ENCODE peak calls at places on chromosomes 2 and 18, in five cellular contexts. R is lower lobe of right lung, H is A549, J is psoas muscle, Y is spleen. K is an unnamed sample.

GRCh38 chr2:24650997-24651642 is 142.1 kb downstream of the PTRHD1 start:
- DNase-seq in R (no peak), H (no peak), J (no peak), Y (no peak), K (no peak)

GRCh38 chr2:234292205-234292954 is 204.5 kb downstream of the ARL4C start:
- DNase-seq in R (no peak), H (no peak), J (no peak), Y (no peak), K (no peak)

GRCh38 chr2:14401838-14402237 is 230.7 kb upstream of the LRATD1 start:
- DNase-seq in R (no peak), H (no peak), J (no peak), Y (no peak), K (no peak)

GRCh38 chr2:133801956-133802355 is 233.7 kb upstream of the NCKAP5 start:
- DNase-seq in R (no peak), H (no peak), J (no peak), Y (no peak), K (no peak)

GRCh38 chr2:239369631-239370161 is 31.1 kb downstream of the HDAC4 start:
- DNase-seq in R (peak; percentile 75), H (no peak), J (no peak), Y (peak; percentile 92), K (no peak)

GRCh38 chr2:188276255-188276654 is 15.4 kb upstream of the GULP1 start:
- DNase-seq in R (no peak), H (no peak), J (no peak), Y (no peak), K (no peak)

GRCh38 chr2:8657423-8658062 is 24.3 kb upstream of the ID2 start:
- DNase-seq in R (no peak), H (no peak), J (no peak), Y (peak; percentile 64), K (no peak)

GRCh38 chr2:230614913-230615332 is 97.7 kb upstream of the CAB39 start:
- DNase-seq in R (no peak), H (no peak), J (no peak), Y (peak; percentile 89), K (no peak)

GRCh38 chr2:24421668-24422067 is 61.3 kb upstream of the ITSN2 start:
- DNase-seq in R (peak; percentile 55), H (peak; percentile 66), J (peak; percentile 63), Y (no peak), K (peak; percentile 15)

GRCh38 chr2:202932425-202933138 is 20.5 kb downstream of the CARF start:
- DNase-seq in R (no peak), H (no peak), J (no peak), Y (no peak), K (no peak)

GRCh38 chr18:13422541-13423147 is 204.1 kb downstream of the LDLRAD4 start:
- DNase-seq in R (no peak), H (no peak), J (no peak), Y (no peak), K (no peak)

GRCh38 chr18:69399253-69399652 is 1.4 kb upstream of the DOK6 start:
- DNase-seq in R (no peak), H (no peak), J (no peak), Y (no peak), K (no peak)

GRCh38 chr2:44938287-44939073 is 3.0 kb upstream of the SIX3 start:
- DNase-seq in R (no peak), H (peak; percentile 52), J (no peak), Y (peak; percentile 74), K (no peak)

GRCh38 chr2:44941551-44942234 is at the start of gene SIX3:
- DNase-seq in R (no peak), H (peak; percentile 75), J (no peak), Y (peak; percentile 69), K (no peak)

GRCh38 chr2:44940612-44941464 is 664 bp upstream of the SIX3 start:
- DNase-seq in R (no peak), H (no peak), J (no peak), Y (peak; percentile 75), K (no peak)

GRCh38 chr2:44939074-44940052 is 2.1 kb upstream of the SIX3 start:
- DNase-seq in R (no peak), H (no peak), J (no peak), Y (peak; percentile 64), K (no peak)

DNA sequence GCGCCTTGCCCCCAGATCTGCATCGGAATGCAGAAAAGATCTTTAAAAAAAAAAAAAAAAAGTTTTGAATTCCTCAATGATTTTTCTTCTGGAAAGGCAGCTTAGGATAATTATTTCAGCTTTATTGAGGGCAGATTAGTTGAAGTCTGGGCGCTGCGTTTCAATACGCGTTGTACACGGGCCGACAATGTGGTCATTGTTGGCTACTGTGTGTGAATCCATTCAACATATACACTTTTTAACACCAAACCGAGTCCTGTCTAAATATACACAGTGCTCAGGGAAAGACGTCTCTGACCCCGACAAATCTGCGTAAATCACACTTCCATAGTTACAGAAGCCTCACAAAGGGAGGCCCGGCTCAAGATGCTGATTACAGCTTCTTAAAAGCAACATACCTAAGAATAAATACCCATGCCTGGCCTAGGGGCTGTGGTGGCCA is 1.4 kb upstream of the SIX3 start:
- DNase-seq in R (no peak), H (no peak), J (no peak), Y (no peak), K (no peak)
- H3K4me3 ChIP-seq in R (no peak overlapping the region), H (no peak overlapping the region), J (no peak overlapping the region), Y (no peak overlapping the region), K (no peak overlapping the region)

GRCh38 chr2:20650412-20650879 is 452 bp downstream of the HS1BP3 start:
- DNase-seq in R (peak; percentile 61), H (peak; percentile 34), J (no peak), Y (no peak), K (no peak)
- TF ChIP-seq CTCF in R (no peak), H (no peak), J (no peak), Y (no peak), K (no peak)

DNA sequence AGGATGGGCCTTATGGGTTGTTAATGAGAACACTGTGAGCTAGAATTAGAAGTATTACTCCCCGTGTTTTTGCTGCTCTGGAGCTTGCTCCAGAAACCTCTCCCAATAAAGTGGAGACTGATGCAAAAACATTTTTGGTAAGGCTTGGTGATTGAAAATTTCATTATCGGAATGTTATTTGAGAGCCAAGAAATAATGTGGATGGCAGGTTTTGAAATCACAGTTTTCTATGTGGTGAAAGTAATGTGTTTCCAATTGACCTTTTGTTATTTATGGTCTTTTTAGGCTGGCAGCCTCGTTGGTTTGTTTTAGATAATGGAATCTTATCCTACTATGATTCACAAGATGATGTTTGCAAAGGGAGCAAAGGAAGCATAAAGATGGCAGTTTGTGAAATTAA is 5.1 kb downstream of the PLEKHA3 start:
- DNase-seq in R (no peak), H (no peak), J (no peak), Y (no peak), K (no peak)
- H3K4me1 ChIP-seq in R (peaks cover 39% of the 10 kb centered on the region), H (peaks cover 40% of the 10 kb centered on the region), J (peaks cover 31% of the 10 kb centered on the region), Y (peaks cover 53% of the 10 kb centered on the region), K (peaks cover 46% of the 10 kb centered on the region)

GRCh38 chr18:3252843-3253242 is 5.2 kb downstream of the MYL12A start:
- DNase-seq in R (no peak), H (no peak), J (no peak), Y (no peak), K (no peak)
- H3K4me3 ChIP-seq in R (no peak overlapping the region), H (no peak overlapping the region), J (peak overlapping the region; percentile 85), Y (no peak overlapping the region), K (no peak overlapping the region)

DNA sequence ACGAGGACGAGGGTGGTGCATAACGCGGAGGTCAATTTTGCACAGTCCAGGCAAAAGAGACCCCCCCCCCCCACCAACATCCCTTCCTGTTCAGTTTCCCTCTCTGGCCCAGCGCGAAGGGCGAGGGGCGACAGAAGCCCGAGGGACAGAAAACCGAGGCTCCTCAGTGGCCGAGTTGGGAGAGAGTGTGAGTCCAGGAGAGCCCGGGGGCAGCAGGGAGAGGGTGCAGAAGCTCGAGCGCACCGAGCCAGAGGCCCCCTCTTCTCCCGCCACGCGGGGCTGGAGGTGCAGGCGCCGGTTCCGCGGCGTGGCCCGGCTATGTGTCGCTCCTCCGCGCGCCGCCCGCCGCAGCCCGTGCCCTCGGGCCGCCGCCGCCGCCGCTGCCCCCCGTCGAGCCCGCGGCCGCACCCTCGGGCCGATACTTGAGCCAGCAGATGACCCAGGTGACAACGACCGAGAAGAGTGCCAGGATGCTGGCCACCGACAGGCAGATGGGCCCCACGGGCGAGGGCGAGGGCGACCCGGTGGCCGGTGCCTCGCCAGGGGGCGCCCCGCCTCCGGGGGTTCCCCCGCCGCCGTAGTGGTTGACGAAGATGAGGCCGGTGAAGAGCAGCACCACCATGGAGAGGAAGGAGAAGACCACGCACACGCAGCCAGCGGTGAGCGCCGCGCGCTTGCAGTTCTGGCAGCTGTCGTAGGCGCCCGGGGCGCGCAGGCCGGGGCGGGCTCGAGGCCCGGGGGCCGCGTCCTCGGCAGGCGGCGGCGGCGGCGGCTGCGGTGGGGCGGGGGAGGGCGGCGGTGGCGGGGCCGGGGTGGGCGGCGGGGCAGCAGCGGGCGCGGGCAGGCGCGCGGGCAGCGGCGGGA is 20.1 kb upstream of the PAX3 start:
- DNase-seq in R (no peak), H (peak; percentile 46), J (no peak), Y (peak; percentile 85), K (no peak)
- TF ChIP-seq CTCF in R (peak; percentile 20), H (peak; percentile 32), J (no peak), Y (peak; percentile 20), K (no peak)

GRCh38 chr2:204010611-204011560 is 74.3 kb downstream of the ICOS start:
- DNase-seq in R (no peak), H (no peak), J (no peak), Y (no peak), K (no peak)

GRCh38 chr2:204008352-204008751 is 71.8 kb downstream of the ICOS start:
- DNase-seq in R (no peak), H (no peak), J (no peak), Y (no peak), K (no peak)

GRCh38 chr2:204015118-204015842 is 78.7 kb downstream of the ICOS start:
- DNase-seq in R (no peak), H (no peak), J (no peak), Y (no peak), K (no peak)

DNA sequence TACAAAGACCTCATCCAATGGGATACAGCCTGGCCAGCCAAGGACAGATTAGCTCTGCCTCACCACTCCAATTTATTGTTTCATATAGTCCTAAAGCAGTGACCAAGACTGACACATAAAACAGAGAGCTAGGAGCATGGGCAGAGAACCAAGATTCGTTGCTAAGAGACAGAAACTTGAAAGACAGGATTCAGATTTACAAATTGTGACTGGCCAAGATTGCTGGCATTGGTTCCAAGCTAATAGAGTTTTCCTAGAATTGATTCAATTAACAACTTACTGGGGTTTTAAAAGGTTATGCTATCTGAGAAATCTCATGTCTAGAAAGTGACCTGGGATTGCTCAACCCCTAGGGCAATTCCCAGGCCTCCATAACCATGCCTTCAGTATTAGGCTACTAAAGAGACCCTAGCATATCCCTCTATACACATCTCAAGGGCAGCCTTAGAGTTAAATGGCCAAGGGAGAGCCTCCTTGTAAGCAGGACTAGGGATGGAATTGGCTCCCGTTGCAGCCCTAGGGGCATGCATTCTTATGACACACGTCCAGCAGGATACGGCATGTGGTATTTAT is 75.6 kb downstream of the ICOS start:
- DNase-seq in R (no peak), H (no peak), J (no peak), Y (no peak), K (no peak)
- H3K4me1 ChIP-seq in R (peaks cover 13% of the 10 kb centered on the region), H (no peaks in the 10 kb centered on the region), J (peaks cover 3% of the 10 kb centered on the region), Y (no peaks in the 10 kb centered on the region), K (no peaks in the 10 kb centered on the region)

GRCh38 chr2:232487385-232488096 is at the start of gene ECEL1:
- DNase-seq in R (no peak), H (no peak), J (no peak), Y (peak; percentile 74), K (no peak)
- H3K4me3 ChIP-seq in R (peak within 1 kb of the TSS; percentile 11), H (peak within 1 kb of the TSS; percentile 43), J (peak within 1 kb of the TSS; percentile 47), Y (no peak within 1 kb of the TSS), K (no peak within 1 kb of the TSS)

K was measured in gastrocnemius medialis.